ENCODE peak calls at places on chromosomes 1 and 21, in four cellular contexts. C is IMR-90, N is H1, I is GM12878. R is an unnamed sample.

GRCh38 chr1:156025873-156026272 is 5.1 kb upstream of the SSR2 start:
- DNase-seq in I (no peak), N (peak), C (peak), R (peak)

GRCh38 chr1:205917466-205918248 is 25.6 kb downstream of the SLC26A9 start:
- DNase-seq in N (peak), I (no peak), C (no peak), R (no peak)

GRCh38 chr1:155226188-155226909 is 17.9 kb downstream of the MTX1 start:
- DNase-seq in N (no peak), C (peak), I (no peak), R (peak)

GRCh38 chr1:172414331-172414730 is 6.2 kb upstream of the C1orf105 start:
- DNase-seq in N (no peak), C (peak), I (no peak), R (no peak)

GRCh38 chr1:22276396-22276748 is 133.5 kb upstream of the WNT4 start:
- DNase-seq in I (no peak), C (no peak), N (no peak), R (no peak)

GRCh38 chr1:2155147-2155598 is 39.4 kb downstream of the FAAP20 start:
- DNase-seq in I (no peak), N (no peak), C (no peak), R (no peak)

GRCh38 chr1:110487676-110488075 is 31.3 kb downstream of the KCNA10 start:
- DNase-seq in N (no peak), C (peak), I (no peak), R (no peak)

GRCh38 chr21:21163904-21164303 is 165.7 kb downstream of the NCAM2 start:
- DNase-seq in N (peak), C (peak), I (no peak), R (peak)

GRCh38 chr1:9075023-9075422 is 5.6 kb upstream of the SLC2A5 start:
- DNase-seq in C (no peak), I (peak), N (no peak), R (no peak)

GRCh38 chr1:186620951-186621350 is 59.3 kb downstream of the PTGS2 start:
- DNase-seq in C (peak), I (peak), N (no peak), R (no peak)

GRCh38 chr21:34724857-34725195 is 56.0 kb downstream of the CLIC6 start:
- DNase-seq in I (no peak), C (no peak), N (no peak), R (no peak)

GRCh38 chr1:226223786-226224244 is 351 bp downstream of the MIXL1 start:
- DNase-seq in N (peak), I (no peak), C (no peak), R (peak)

GRCh38 chr1:29317916-29318530 is 81.7 kb downstream of the PTPRU start:
- DNase-seq in C (no peak), N (no peak), I (no peak), R (no peak)

GRCh38 chr1:22142315-22143064 is 407 bp downstream of the WNT4 start:
- DNase-seq in I (no peak), N (peak), C (no peak), R (peak)

GRCh38 chr1:113929750-113930498 is 800 bp downstream of the HIPK1 start:
- DNase-seq in I (no peak), C (peak), N (peak), R (no peak)

GRCh38 chr1:198352975-198353695 is 187.3 kb downstream of the ATP6V1G3 start:
- DNase-seq in C (peak), N (no peak), I (peak), R (no peak)

GRCh38 chr1:19450811-19451564 is 34.4 kb downstream of the CAPZB start:
- DNase-seq in C (peak), I (no peak), N (no peak), R (no peak)

GRCh38 chr21:43866659-43867331 is 1.8 kb downstream of the AGPAT3 start:
- DNase-seq in C (no peak), N (peak), I (peak), R (peak)

GRCh38 chr1:61078611-61079010 is 3.8 kb upstream of the NFIA start:
- DNase-seq in C (no peak), N (no peak), I (no peak), R (no peak)

GRCh38 chr1:27550510-27551169 is 53.3 kb downstream of the AHDC1 start:
- DNase-seq in C (no peak), I (no peak), N (no peak), R (no peak)

GRCh38 chr21:33962290-33962689 is 46.7 kb upstream of the ATP5PO start:
- DNase-seq in C (no peak), I (no peak), N (no peak), R (no peak)

GRCh38 chr1:235331391-235331790 is 3.0 kb downstream of the GGPS1 start:
- DNase-seq in N (no peak), I (no peak), C (no peak), R (no peak)

GRCh38 chr1:235328271-235329138 is at the start of gene GGPS1:
- DNase-seq in C (peak), I (peak), N (peak), R (peak)

GRCh38 chr1:235327559-235328270 is at the start of gene ARID4B:
- DNase-seq in N (peak), I (no peak), C (no peak), R (peak)

GRCh38 chr1:235330918-235331285 is 2.5 kb downstream of the GGPS1 start:
- DNase-seq in C (no peak), I (no peak), N (no peak), R (no peak)

DNA sequence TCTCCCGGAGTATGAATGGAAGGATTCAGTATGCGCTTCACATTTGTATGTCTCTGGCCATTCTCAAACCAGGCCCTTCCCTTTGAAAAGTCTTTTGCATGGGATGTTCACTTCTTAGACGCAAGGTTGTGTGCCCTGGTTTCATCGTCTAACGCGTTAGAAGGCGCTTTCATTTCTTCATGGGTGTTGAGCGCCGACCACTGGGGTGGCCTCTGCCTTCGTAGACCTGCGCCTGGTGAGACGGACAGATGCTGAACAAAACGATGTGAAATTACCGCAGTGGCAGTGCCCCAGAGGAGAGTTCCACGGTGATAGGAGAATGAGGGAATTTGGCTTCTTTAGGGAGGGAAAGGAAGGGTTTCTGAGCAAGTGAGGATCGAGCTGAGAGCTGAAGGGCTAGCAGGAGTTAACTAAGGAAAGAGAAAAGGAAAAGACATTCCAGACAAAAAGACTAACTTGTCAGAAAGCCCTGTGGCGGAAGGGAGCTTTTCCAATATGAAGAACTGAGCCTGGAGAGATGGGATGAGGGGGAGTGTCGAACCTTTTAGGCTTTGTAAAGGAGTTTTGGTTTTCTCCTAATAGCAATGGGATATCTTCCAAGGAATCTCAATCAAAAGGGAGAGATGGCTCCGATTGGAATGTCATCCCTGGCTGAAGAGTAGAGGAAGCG is 904 bp downstream of the GGPS1 start:
- DNase-seq in I (peak), N (peak), C (peak), R (peak)
- TF ChIP-seq CHD1 in I (no peak), N (no peak), C (no peak), R (peak)

GRCh38 chr1:182126272-182126800 is 64.8 kb upstream of the ZNF648 start:
- DNase-seq in N (no peak), C (no peak), I (no peak), R (no peak)

GRCh38 chr1:182129398-182129797 is 67.9 kb upstream of the ZNF648 start:
- DNase-seq in I (no peak), N (no peak), C (no peak), R (no peak)

GRCh38 chr1:182133181-182133580 is 71.7 kb upstream of the ZNF648 start:
- DNase-seq in I (no peak), C (no peak), N (no peak), R (no peak)

GRCh38 chr1:182127656-182128055 is 66.1 kb upstream of the ZNF648 start:
- DNase-seq in N (no peak), I (no peak), C (no peak), R (no peak)

GRCh38 chr1:182128502-182128901 is 67.0 kb upstream of the ZNF648 start:
- DNase-seq in N (no peak), C (no peak), I (no peak), R (no peak)
- TF ChIP-seq CHD1 in N (no peak), C (no peak), I (no peak), R (no peak)

GRCh38 chr21:42336065-42336464 is 14.7 kb downstream of the TFF2 start:
- DNase-seq in N (peak), C (peak), I (no peak), R (no peak)

GRCh38 chr21:42331660-42332059 is 16.5 kb upstream of the TFF3 start:
- DNase-seq in I (no peak), C (no peak), N (no peak), R (no peak)

GRCh38 chr21:42324896-42325295 is 9.7 kb upstream of the TFF3 start:
- DNase-seq in N (peak), C (no peak), I (no peak), R (no peak)

GRCh38 chr21:42332557-42332956 is 17.3 kb upstream of the TFF3 start:
- DNase-seq in I (no peak), N (no peak), C (no peak), R (no peak)

GRCh38 chr21:42330380-42331336 is 15.4 kb upstream of the TFF3 start:
- DNase-seq in C (no peak), I (no peak), N (peak), R (no peak)
- TF ChIP-seq CHD1 in C (no peak), I (no peak), N (no peak), R (no peak)

DNA sequence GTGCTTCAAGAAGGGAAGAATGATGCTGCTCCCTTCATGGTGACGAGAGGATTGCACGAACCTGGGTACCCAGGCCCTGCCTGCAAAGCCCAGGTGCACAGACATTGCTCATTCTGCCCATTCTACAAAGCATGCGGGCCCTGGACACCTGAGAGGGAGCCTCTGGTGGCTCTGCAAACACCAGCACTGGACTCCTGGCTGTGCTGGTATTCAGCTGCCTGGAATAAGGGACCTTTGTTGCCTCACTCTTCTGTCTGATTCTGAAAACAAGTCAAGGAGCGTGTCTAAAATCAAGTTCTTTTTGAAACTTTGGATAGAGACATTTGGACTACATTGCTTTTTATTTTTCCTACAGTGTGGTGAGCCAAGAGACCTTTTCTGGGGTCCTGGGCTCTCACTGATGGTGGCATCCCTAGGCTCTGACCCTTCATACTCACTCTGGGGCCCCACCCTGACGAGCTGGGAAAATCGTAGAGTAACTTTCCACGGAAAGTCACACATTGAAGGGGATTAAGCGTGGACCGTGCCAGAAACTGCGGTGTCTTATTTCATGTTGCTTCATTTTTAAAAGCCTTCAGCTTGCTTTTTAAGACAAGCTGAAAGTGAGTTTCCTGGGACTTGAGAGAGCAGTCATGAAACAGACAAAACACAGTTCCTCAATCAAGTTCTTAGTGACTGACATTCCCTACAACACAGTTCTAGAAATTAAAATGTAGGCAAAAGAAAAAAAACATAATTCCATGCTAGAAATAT is 24.0 kb downstream of the ABCA4 start:
- DNase-seq in N (no peak), C (peak), I (no peak), R (no peak)
- TF ChIP-seq CHD1 in N (no peak), C (no peak), I (no peak), R (no peak)